ENCODE peak calls at places on chromosomes 3 and 15, in seven cellular contexts. G is left lung, W is lower lobe of right lung, S is psoas muscle, E is ovary, T is OCI-LY7, N is colonic mucosa. C is an unnamed sample.

GRCh38 chr3:8816106-8816505 is 46.7 kb upstream of the OXTR start:
- DNase-seq in G (no peak), S (no peak), T (no peak), W (no peak), N (no peak), E (no peak), C (peak)

GRCh38 chr3:169771651-169772529 is 1.3 kb upstream of the MYNN start:
- DNase-seq in W (peak), G (peak), T (peak), S (peak), E (peak), N (peak), C (no peak)

GRCh38 chr3:154571827-154572226 is 141.8 kb upstream of the GPR149 start:
- DNase-seq in N (no peak), S (no peak), W (no peak), E (no peak), T (no peak), G (no peak), C (no peak)

GRCh38 chr3:39050020-39050419 is 1.7 kb downstream of the SCN11A start:
- DNase-seq in E (no peak), T (peak), N (no peak), G (no peak), S (no peak), W (no peak), C (no peak)

GRCh38 chr3:152499796-152500385 is 231.2 kb downstream of the MBNL1 start:
- DNase-seq in E (no peak), G (no peak), W (no peak), N (no peak), T (no peak), S (no peak), C (no peak)

GRCh38 chr3:58104155-58104554 is 95.9 kb downstream of the FLNB start:
- DNase-seq in T (no peak), W (no peak), S (no peak), N (no peak), E (no peak), G (no peak), C (no peak)

GRCh38 chr3:24829632-24830229 is 335.1 kb upstream of the THRB start:
- DNase-seq in T (no peak), W (peak), S (peak), G (peak), E (no peak), N (peak), C (no peak)

GRCh38 chr3:124599779-124600693 is 130.2 kb upstream of the UMPS start:
- DNase-seq in W (no peak), G (no peak), S (no peak), E (no peak), T (no peak), N (peak), C (no peak)

DNA sequence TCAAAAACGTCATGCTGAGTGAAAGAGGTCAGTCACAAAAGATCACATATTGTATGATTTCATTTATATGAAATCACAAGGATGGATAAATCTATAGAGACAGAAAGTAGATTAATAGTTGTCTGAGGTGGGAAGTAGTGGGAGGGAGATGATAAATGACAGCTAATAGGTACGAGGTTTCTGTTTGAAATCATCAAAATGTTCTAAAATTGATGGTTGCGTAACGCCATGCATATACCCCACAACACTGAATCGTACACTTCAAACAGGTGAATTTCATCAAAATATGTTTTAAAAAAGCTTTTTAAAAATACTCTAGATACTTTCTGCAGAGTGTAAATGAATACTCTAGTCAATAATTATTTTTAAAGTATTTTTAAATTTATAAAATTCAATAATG is 303.0 kb upstream of the STAC start:
- DNase-seq in W (no peak), G (no peak), S (no peak), T (no peak), E (no peak), N (no peak), C (no peak)
- H3K4me3 ChIP-seq in W (no peak), G (no peak), S (no peak), T (no peak), E (no peak), N (no peak), C (no peak)

DNA sequence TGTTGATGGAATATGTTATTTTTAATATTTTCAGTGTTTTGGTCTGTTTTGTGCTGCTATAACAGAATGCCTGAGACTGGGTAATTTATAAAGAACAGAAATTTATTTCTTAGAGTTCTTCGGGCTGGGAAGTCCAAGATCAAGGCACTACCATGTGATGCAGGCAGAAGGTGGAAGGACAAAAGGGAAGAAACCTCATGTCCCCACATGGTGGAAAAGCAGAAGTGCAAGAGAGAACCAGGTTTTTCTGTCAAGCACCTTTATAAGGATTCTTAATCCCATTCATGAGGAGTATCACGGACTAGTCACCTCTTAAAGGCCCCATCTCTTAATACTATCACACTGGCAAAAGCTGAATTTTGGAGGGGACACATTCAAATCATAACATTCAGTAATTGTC is 57.9 kb upstream of the EPHB3 start:
- DNase-seq in N (no peak), E (no peak), T (no peak), W (no peak), G (no peak), S (no peak), C (no peak)
- TF ChIP-seq CTCF in N (no peak), E (no peak), T (no peak), W (no peak), G (no peak), S (no peak), C (no peak)

GRCh38 chr15:31358163-31358562 is 31.5 kb downstream of the KLF13 start:
- DNase-seq in S (no peak), N (no peak), W (no peak), T (no peak), E (no peak), G (no peak), C (no peak)

GRCh38 chr15:31360158-31360561 is 33.5 kb downstream of the KLF13 start:
- DNase-seq in E (no peak), N (no peak), T (no peak), W (no peak), G (no peak), S (no peak), C (no peak)

GRCh38 chr15:31359722-31360111 is 33.1 kb downstream of the KLF13 start:
- DNase-seq in W (no peak), G (no peak), N (peak), S (no peak), T (no peak), E (no peak), C (no peak)

GRCh38 chr15:31358957-31359721 is 32.5 kb downstream of the KLF13 start:
- DNase-seq in T (no peak), G (no peak), S (no peak), W (no peak), N (no peak), E (no peak), C (no peak)

GRCh38 chr15:31357148-31357547 is 30.5 kb downstream of the KLF13 start:
- DNase-seq in S (no peak), E (no peak), G (no peak), N (no peak), T (peak), W (peak), C (no peak)
- H3K4me3 ChIP-seq in S (no peak), E (no peak), G (no peak), N (no peak), T (peak), W (no peak), C (no peak)

GRCh38 chr3:126523745-126524428 is at the start of gene CHST13:
- DNase-seq in W (peak), G (peak), E (no peak), T (no peak), N (peak), S (peak), C (no peak)
- TF ChIP-seq CTCF in W (no peak), G (no peak), E (no peak), T (no peak), N (no peak), S (peak), C (no peak)

DNA sequence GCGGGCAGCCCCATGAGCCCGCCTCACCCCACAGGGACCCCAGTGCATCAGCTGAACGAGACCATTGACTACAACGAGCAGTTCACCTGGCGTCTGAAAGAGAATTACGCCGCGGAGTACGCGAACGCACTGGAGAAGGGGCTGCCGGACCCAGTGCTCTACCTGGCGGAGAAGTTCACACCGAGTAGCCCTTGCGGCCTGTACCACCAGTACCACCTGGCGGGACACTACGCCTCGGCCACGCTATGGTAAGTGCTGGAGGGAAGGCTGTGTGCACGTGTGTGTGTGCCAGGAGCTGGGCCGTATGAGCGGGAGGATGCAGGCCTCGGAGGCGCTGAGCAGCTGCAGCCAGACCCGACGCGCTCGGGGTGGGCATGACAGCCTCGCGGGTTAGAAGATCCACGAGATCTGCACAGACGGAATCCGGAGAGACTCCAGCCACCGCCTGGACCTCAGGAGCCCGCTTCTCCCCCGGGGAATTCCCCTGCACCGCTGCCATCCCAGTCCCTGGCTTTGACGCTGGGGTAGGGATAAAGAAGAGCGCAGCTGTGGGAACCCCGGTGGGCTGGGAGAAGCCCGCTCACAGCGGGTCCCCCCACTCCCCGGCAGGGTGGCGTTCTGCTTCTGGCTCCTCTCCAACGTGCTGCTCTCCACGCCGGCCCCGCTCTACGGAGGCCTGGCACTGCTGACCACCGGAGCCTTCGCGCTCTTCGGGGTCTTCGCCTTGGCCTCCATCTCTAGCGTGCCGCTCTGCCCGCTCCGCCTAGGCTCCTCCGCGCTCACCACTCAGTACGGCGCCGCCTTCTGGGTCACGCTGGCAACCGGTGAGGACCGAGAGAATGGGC is 2.6 kb downstream of the DUOXA2 start:
- DNase-seq in W (peak), E (no peak), T (no peak), S (no peak), N (no peak), G (peak), C (no peak)
- H3K4me3 ChIP-seq in W (peak), E (no peak), T (no peak), S (peak), N (peak), G (no peak), C (no peak)

GRCh38 chr3:144244662-144245061 is 273.0 kb downstream of the DIPK2A start:
- DNase-seq in S (no peak), N (no peak), T (no peak), G (no peak), W (no peak), E (no peak), C (no peak)
- TF ChIP-seq CTCF in S (no peak), N (no peak), T (no peak), G (no peak), W (no peak), E (no peak), C (no peak)

GRCh38 chr15:40398413-40398873 is 7.2 kb upstream of the IVD start:
- DNase-seq in E (no peak), S (no peak), N (no peak), W (peak), T (peak), G (peak), C (no peak)
- H3K4me3 ChIP-seq in E (no peak), S (no peak), N (no peak), W (no peak), T (no peak), G (no peak), C (no peak)

GRCh38 chr3:15527031-15527459 is 5.5 kb upstream of the COLQ start:
- DNase-seq in N (no peak), W (no peak), T (peak), G (no peak), S (no peak), E (peak), C (no peak)
- TF ChIP-seq CTCF in N (no peak), W (no peak), T (peak), G (peak), S (no peak), E (no peak), C (no peak)